ENCODE peak calls at places on chromosome 5, in five cellular contexts. J is kidney, T is adrenal gland, I is AG09309, E is astrocyte of the spinal cord. Q is an unnamed sample.

GRCh38 chr5:32231241-32231640 is 57.1 kb upstream of the GOLPH3 start:
- DNase-seq in I (no peak), E (no peak), J (no peak), T (no peak), Q (no peak)

GRCh38 chr5:39716532-39716971 is 291.8 kb upstream of the DAB2 start:
- DNase-seq in T (peak; percentile 16), I (no peak), E (peak; percentile 73), J (no peak), Q (peak; percentile 33)

GRCh38 chr5:110362252-110362651 is 364.2 kb downstream of the TMEM232 start:
- DNase-seq in E (no peak), T (no peak), I (no peak), J (no peak), Q (no peak)

GRCh38 chr5:177610131-177610769 is 10.3 kb downstream of the B4GALT7 start:
- DNase-seq in E (no peak), T (no peak), J (no peak), I (no peak), Q (no peak)

GRCh38 chr5:141487131-141487530 is 1.8 kb upstream of the PCDHGC5 start:
- DNase-seq in E (no peak), J (no peak), I (no peak), T (no peak), Q (no peak)

GRCh38 chr5:126386146-126386545 is 37.1 kb upstream of the GRAMD2B start:
- DNase-seq in I (no peak), E (no peak), J (no peak), T (no peak), Q (no peak)

GRCh38 chr5:37005946-37006540 is 129.5 kb downstream of the NIPBL start:
- DNase-seq in I (no peak), T (no peak), J (no peak), E (peak; percentile 41), Q (no peak)

GRCh38 chr5:83567741-83568530 is 96.4 kb downstream of the VCAN start:
- DNase-seq in I (peak; percentile 92), E (peak; percentile 95), J (no peak), T (no peak), Q (peak; percentile 87)

GRCh38 chr5:34674226-34674625 is 18.1 kb downstream of the RAI14 start:
- DNase-seq in T (no peak), I (peak; percentile 94), J (no peak), E (peak; percentile 94), Q (no peak)

GRCh38 chr5:172280317-172280716 is 3.2 kb downstream of the UBTD2 start:
- DNase-seq in T (peak; percentile 57), J (no peak), I (no peak), E (no peak), Q (no peak)

GRCh38 chr5:176497852-176498251 is 39.4 kb downstream of the RNF44 start:
- DNase-seq in J (no peak), T (no peak), E (no peak), I (no peak), Q (no peak)

GRCh38 chr5:159905496-159905895 is 10.8 kb upstream of the ADRA1B start:
- DNase-seq in E (peak; percentile 97), T (no peak), I (no peak), J (no peak), Q (peak; percentile 72)

GRCh38 chr5:173806270-173807035 is 81.7 kb upstream of the CPEB4 start:
- DNase-seq in J (no peak), T (no peak), E (no peak), I (no peak), Q (no peak)

GRCh38 chr5:4883388-4883787 is 256.7 kb upstream of the ADAMTS16 start:
- DNase-seq in J (no peak), T (no peak), I (no peak), E (no peak), Q (no peak)

GRCh38 chr5:11509793-11510192 is 394.5 kb downstream of the CTNND2 start:
- DNase-seq in J (no peak), T (no peak), I (no peak), E (no peak), Q (no peak)

GRCh38 chr5:40430112-40430725 is 249.5 kb upstream of the PTGER4 start:
- DNase-seq in J (no peak), T (no peak), I (no peak), E (no peak), Q (no peak)

GRCh38 chr5:139658501-139658927 is 10.4 kb downstream of the CXXC5 start:
- DNase-seq in I (no peak), J (no peak), T (no peak), E (peak; percentile 76), Q (no peak)

GRCh38 chr5:174693697-174694400 is 30.5 kb upstream of the MSX2 start:
- DNase-seq in I (no peak), E (no peak), T (no peak), J (no peak), Q (no peak)

GRCh38 chr5:114367029-114367428 is 5.2 kb downstream of the KCNN2 start:
- DNase-seq in I (no peak), J (no peak), T (peak; percentile 43), E (no peak), Q (no peak)

GRCh38 chr5:108638021-108638420 is 109.7 kb upstream of the FER start:
- DNase-seq in E (no peak), J (no peak), I (no peak), T (no peak), Q (no peak)

GRCh38 chr5:72633649-72634048 is 126.4 kb upstream of the ZNF366 start:
- DNase-seq in E (peak; percentile 76), J (no peak), T (no peak), I (peak; percentile 53), Q (peak; percentile 75)

GRCh38 chr5:4700082-4700481 is 440.0 kb upstream of the ADAMTS16 start:
- DNase-seq in J (peak; percentile 79), E (peak; percentile 42), I (no peak), T (no peak), Q (peak; percentile 2)

GRCh38 chr5:157708866-157709265 is 22.4 kb upstream of the THG1L start:
- DNase-seq in E (peak; percentile 48), T (no peak), J (no peak), I (no peak), Q (no peak)

GRCh38 chr5:63596254-63596653 is 366.0 kb downstream of the HTR1A start:
- DNase-seq in J (no peak), E (no peak), I (no peak), T (no peak), Q (no peak)

GRCh38 chr5:80220268-80220897 is 35.5 kb downstream of the SERINC5 start:
- DNase-seq in J (no peak), I (no peak), E (no peak), T (no peak), Q (no peak)

GRCh38 chr5:133969654-133970324 is 1.4 kb upstream of the C5orf15 start:
- DNase-seq in E (no peak), T (no peak), I (no peak), J (no peak), Q (no peak)
- H3K4me3 ChIP-seq in E (no peak overlapping the region), T (no peak overlapping the region), I (no peak overlapping the region), J (no peak overlapping the region), Q (no peak overlapping the region)

GRCh38 chr5:59186623-59187022 is 603.7 kb downstream of the RAB3C start:
- DNase-seq in T (no peak), J (no peak), E (no peak), I (no peak), Q (no peak)

GRCh38 chr5:59188415-59189225 is 605.7 kb downstream of the RAB3C start:
- DNase-seq in I (no peak), J (peak; percentile 87), T (peak; percentile 52), E (peak; percentile 77), Q (no peak)

GRCh38 chr5:59189482-59189881 is 606.6 kb downstream of the RAB3C start:
- DNase-seq in E (no peak), I (no peak), J (peak; percentile 62), T (no peak), Q (no peak)

GRCh38 chr5:59185757-59186385 is 603.0 kb downstream of the RAB3C start:
- DNase-seq in T (no peak), J (no peak), I (no peak), E (no peak), Q (no peak)

GRCh38 chr5:59187772-59188347 is 605.0 kb downstream of the RAB3C start:
- DNase-seq in E (peak; percentile 50), I (no peak), J (no peak), T (no peak), Q (no peak)
- H3K4me3 ChIP-seq in E (peak overlapping the region; percentile 11), I (no peak overlapping the region), J (no peak overlapping the region), T (no peak overlapping the region), Q (no peak overlapping the region)

GRCh38 chr5:14557203-14557725 is 24.3 kb upstream of the OTULINL start:
- DNase-seq in J (no peak), T (no peak), E (no peak), I (no peak), Q (no peak)

GRCh38 chr5:14561741-14562140 is 19.9 kb upstream of the OTULINL start:
- DNase-seq in E (no peak), T (no peak), I (no peak), J (no peak), Q (no peak)

GRCh38 chr5:14556015-14556414 is 25.6 kb upstream of the OTULINL start:
- DNase-seq in T (no peak), J (no peak), I (no peak), E (no peak), Q (no peak)

GRCh38 chr5:14557840-14558239 is 23.8 kb upstream of the OTULINL start:
- DNase-seq in T (no peak), I (no peak), J (no peak), E (no peak), Q (no peak)

DNA sequence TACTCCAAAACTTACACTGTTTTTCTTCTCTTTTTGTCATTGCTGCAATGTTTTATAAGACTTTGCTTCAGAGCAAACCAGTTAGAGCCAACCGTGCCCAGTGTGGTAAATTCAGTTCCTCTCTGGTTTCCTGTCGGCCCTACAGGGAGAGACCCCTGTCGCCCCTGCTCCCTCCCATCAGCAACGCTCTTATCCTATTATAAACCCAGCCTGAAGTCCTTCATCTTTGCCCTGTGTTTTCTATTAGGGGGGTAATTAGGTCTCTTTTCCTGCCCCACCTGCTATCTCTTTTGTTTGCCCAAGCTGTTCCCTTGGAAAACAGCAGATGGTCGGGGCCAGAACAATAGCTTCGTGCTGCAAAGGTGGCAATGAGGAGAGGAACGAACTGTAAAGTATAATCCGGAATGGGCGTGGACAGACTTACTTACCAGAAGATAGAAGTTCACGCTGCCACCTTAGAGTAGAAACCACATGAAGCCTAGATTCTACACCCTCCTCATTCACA is 21.4 kb upstream of the OTULINL start:
- DNase-seq in T (no peak), J (no peak), E (no peak), I (no peak), Q (no peak)
- H3K4me3 ChIP-seq in T (no peak overlapping the region), J (no peak overlapping the region), E (no peak overlapping the region), I (no peak overlapping the region), Q (no peak overlapping the region)

GRCh38 chr5:17004441-17005086 is 68.5 kb upstream of the MYO10 start:
- DNase-seq in E (no peak), I (no peak), J (no peak), T (no peak), Q (no peak)
- H3K4me3 ChIP-seq in E (no peak overlapping the region), I (no peak overlapping the region), J (no peak overlapping the region), T (no peak overlapping the region), Q (no peak overlapping the region)

Q was measured in skeletal muscle cell.